ENCODE peak calls at places on chromosome 10, in six cellular contexts. One of them, this sample, is unnamed. For H3K36me3, the result is how much of the 10 kb centered on the place peaks cover.

GRCh38 chr10:30300728-30301127 is 48.4 kb downstream of the MTPAP start:
- DNase-seq in PC-9: no peak
- DNase-seq in psoas muscle: no peak
- DNase-seq in aorta: no peak
- DNase-seq in BE2C: no peak
- DNase-seq in MG63: no peak
- DNase-seq in this sample: no peak

GRCh38 chr10:133442191-133442966 is 11.4 kb upstream of the SCART1 start:
- DNase-seq in PC-9: no peak
- DNase-seq in psoas muscle: no peak
- DNase-seq in BE2C: no peak
- DNase-seq in MG63: no peak
- DNase-seq in aorta: peak
- DNase-seq in this sample: peak

GRCh38 chr10:22711373-22711772 is 3.0 kb downstream of the PIP4K2A start:
- DNase-seq in aorta: no peak
- DNase-seq in psoas muscle: no peak
- DNase-seq in MG63: no peak
- DNase-seq in BE2C: no peak
- DNase-seq in PC-9: no peak
- DNase-seq in this sample: no peak

GRCh38 chr10:14093735-14094484 is 236.8 kb downstream of the FRMD4A start:
- DNase-seq in PC-9: no peak
- DNase-seq in BE2C: no peak
- DNase-seq in psoas muscle: no peak
- DNase-seq in MG63: no peak
- DNase-seq in aorta: no peak
- DNase-seq in this sample: no peak

GRCh38 chr10:94423627-94424026 is 21.3 kb downstream of the TBC1D12 start:
- DNase-seq in MG63: no peak
- DNase-seq in BE2C: no peak
- DNase-seq in PC-9: no peak
- DNase-seq in aorta: no peak
- DNase-seq in psoas muscle: no peak
- DNase-seq in this sample: no peak

GRCh38 chr10:117914330-117914729 is 132.4 kb downstream of the RAB11FIP2 start:
- DNase-seq in PC-9: no peak
- DNase-seq in aorta: no peak
- DNase-seq in psoas muscle: no peak
- DNase-seq in MG63: no peak
- DNase-seq in BE2C: no peak
- DNase-seq in this sample: no peak

GRCh38 chr10:50407077-50407801 is 155.9 kb upstream of the ASAH2 start:
- DNase-seq in psoas muscle: no peak
- DNase-seq in BE2C: no peak
- DNase-seq in PC-9: peak
- DNase-seq in MG63: no peak
- DNase-seq in aorta: no peak
- DNase-seq in this sample: no peak

GRCh38 chr10:113565364-113565763 is 12.5 kb downstream of the HABP2 start:
- DNase-seq in PC-9: no peak
- DNase-seq in psoas muscle: no peak
- DNase-seq in aorta: no peak
- DNase-seq in BE2C: no peak
- DNase-seq in MG63: no peak
- DNase-seq in this sample: no peak

GRCh38 chr10:58570307-58570723 is 57.6 kb downstream of the BICC1 start:
- DNase-seq in PC-9: no peak
- DNase-seq in BE2C: no peak
- DNase-seq in aorta: peak
- DNase-seq in MG63: peak
- DNase-seq in psoas muscle: no peak
- DNase-seq in this sample: no peak

GRCh38 chr10:114060456-114060855 is 16.8 kb downstream of the ADRB1 start:
- DNase-seq in psoas muscle: no peak
- DNase-seq in BE2C: no peak
- DNase-seq in PC-9: no peak
- DNase-seq in MG63: no peak
- DNase-seq in aorta: no peak
- DNase-seq in this sample: no peak

GRCh38 chr10:23081156-23081833 is 14.1 kb upstream of the MSRB2 start:
- DNase-seq in MG63: peak
- DNase-seq in aorta: no peak
- DNase-seq in PC-9: no peak
- DNase-seq in BE2C: peak
- DNase-seq in psoas muscle: no peak
- DNase-seq in this sample: no peak

GRCh38 chr10:30040597-30040996 is 18.8 kb downstream of the JCAD start:
- DNase-seq in aorta: no peak
- DNase-seq in PC-9: no peak
- DNase-seq in psoas muscle: no peak
- DNase-seq in BE2C: no peak
- DNase-seq in MG63: no peak
- DNase-seq in this sample: no peak

GRCh38 chr10:101614957-101615759 is 27.0 kb downstream of the DPCD start:
- DNase-seq in PC-9: no peak
- DNase-seq in BE2C: no peak
- DNase-seq in aorta: no peak
- DNase-seq in MG63: no peak
- DNase-seq in psoas muscle: no peak
- DNase-seq in this sample: no peak
- H3K36me3 ChIP-seq in PC-9: under half
- H3K36me3 ChIP-seq in BE2C: under half
- H3K36me3 ChIP-seq in aorta: under half
- H3K36me3 ChIP-seq in MG63: under half
- H3K36me3 ChIP-seq in psoas muscle: under half
- H3K36me3 ChIP-seq in this sample: half or more

GRCh38 chr10:71818674-71819260 is 32.3 kb downstream of the PSAP start:
- DNase-seq in BE2C: no peak
- DNase-seq in psoas muscle: no peak
- DNase-seq in aorta: peak
- DNase-seq in PC-9: no peak
- DNase-seq in MG63: no peak
- DNase-seq in this sample: no peak
- H3K36me3 ChIP-seq in BE2C: half or more
- H3K36me3 ChIP-seq in psoas muscle: under half
- H3K36me3 ChIP-seq in aorta: under half
- H3K36me3 ChIP-seq in PC-9: under half
- H3K36me3 ChIP-seq in MG63: half or more
- H3K36me3 ChIP-seq in this sample: under half

DNA sequence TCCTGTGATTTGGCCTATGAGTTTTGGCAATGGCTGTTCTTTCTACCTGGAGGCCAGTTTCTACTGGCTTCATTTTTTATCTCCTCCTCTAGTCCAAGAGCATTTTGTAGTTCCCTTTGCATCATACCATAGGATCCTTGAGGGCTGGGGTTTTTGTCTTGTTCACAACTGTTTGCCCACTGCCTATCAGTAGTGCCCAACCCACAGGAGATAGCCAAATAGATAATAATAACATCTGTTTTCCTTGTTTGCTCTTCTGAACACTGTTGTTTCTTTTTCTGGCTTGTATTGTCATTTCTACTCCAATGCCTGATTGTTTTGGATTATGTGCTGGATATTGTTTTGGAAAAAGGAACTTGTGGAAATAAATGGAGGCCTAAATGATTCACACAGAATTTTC is 3.4 kb downstream of the CDK1 start:
- DNase-seq in psoas muscle: no peak
- DNase-seq in aorta: no peak
- DNase-seq in MG63: no peak
- DNase-seq in PC-9: no peak
- DNase-seq in BE2C: no peak
- DNase-seq in this sample: no peak
- H3K36me3 ChIP-seq in psoas muscle: under half
- H3K36me3 ChIP-seq in aorta: under half
- H3K36me3 ChIP-seq in MG63: half or more
- H3K36me3 ChIP-seq in PC-9: half or more
- H3K36me3 ChIP-seq in BE2C: under half
- H3K36me3 ChIP-seq in this sample: under half

GRCh38 chr10:389836-390448 is 254.7 kb downstream of the ZMYND11 start:
- DNase-seq in BE2C: no peak
- DNase-seq in MG63: no peak
- DNase-seq in PC-9: no peak
- DNase-seq in aorta: no peak
- DNase-seq in psoas muscle: no peak
- DNase-seq in this sample: no peak

GRCh38 chr10:389391-389790 is 254.1 kb downstream of the ZMYND11 start:
- DNase-seq in BE2C: no peak
- DNase-seq in psoas muscle: no peak
- DNase-seq in aorta: no peak
- DNase-seq in MG63: no peak
- DNase-seq in PC-9: no peak
- DNase-seq in this sample: no peak

GRCh38 chr10:386751-387693 is 251.8 kb downstream of the ZMYND11 start:
- DNase-seq in BE2C: no peak
- DNase-seq in aorta: peak
- DNase-seq in PC-9: no peak
- DNase-seq in psoas muscle: no peak
- DNase-seq in MG63: no peak
- DNase-seq in this sample: no peak

GRCh38 chr10:387949-388660 is 252.8 kb downstream of the ZMYND11 start:
- DNase-seq in MG63: no peak
- DNase-seq in PC-9: no peak
- DNase-seq in aorta: peak
- DNase-seq in psoas muscle: no peak
- DNase-seq in BE2C: no peak
- DNase-seq in this sample: no peak

GRCh38 chr10:388661-389045 is 253.4 kb downstream of the ZMYND11 start:
- DNase-seq in aorta: no peak
- DNase-seq in psoas muscle: no peak
- DNase-seq in PC-9: no peak
- DNase-seq in MG63: no peak
- DNase-seq in BE2C: no peak
- DNase-seq in this sample: no peak
- H3K36me3 ChIP-seq in aorta: under half
- H3K36me3 ChIP-seq in psoas muscle: under half
- H3K36me3 ChIP-seq in PC-9: under half
- H3K36me3 ChIP-seq in MG63: under half
- H3K36me3 ChIP-seq in BE2C: under half
- H3K36me3 ChIP-seq in this sample: under half

DNA sequence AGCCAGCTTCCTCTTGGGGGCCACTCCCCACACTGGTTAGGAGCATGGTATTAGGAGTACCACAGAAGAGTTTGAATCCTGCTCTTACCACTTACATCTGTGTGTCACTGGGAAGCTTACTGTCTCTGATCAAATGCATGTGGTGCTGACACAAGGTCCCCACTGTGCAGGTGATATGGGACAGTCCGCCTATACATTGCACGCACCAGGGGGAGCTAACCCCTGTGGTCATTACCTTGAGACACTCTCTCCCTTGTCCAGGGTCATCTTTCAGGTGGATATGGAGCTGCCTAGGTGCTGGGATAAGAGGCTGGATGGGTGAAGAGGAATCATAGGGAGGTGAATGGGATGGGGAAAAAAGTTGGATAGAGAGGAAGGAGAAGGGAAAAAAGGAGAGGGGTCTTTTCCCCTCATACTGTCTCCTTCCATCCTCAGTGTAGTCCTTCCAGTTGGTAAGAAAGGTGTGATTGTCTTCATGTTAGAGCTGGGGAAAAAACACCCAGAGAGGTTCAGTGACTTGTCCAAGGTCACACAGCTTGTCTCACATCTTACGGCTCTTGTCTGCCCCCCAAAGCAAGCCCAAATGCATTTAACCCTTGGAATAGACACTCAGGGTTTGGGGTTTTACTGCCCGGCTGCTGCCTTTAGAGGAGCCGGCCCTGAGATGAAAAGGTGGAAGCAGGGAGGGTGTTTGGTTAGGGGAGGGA is 125.9 kb downstream of the CDH23 start:
- DNase-seq in PC-9: peak
- DNase-seq in MG63: no peak
- DNase-seq in aorta: no peak
- DNase-seq in psoas muscle: no peak
- DNase-seq in BE2C: no peak
- DNase-seq in this sample: no peak
- H3K36me3 ChIP-seq in PC-9: under half
- H3K36me3 ChIP-seq in MG63: under half
- H3K36me3 ChIP-seq in aorta: under half
- H3K36me3 ChIP-seq in psoas muscle: under half
- H3K36me3 ChIP-seq in BE2C: under half
- H3K36me3 ChIP-seq in this sample: under half

GRCh38 chr10:72661436-72661835 is 30.5 kb upstream of the MCU start:
- DNase-seq in MG63: no peak
- DNase-seq in psoas muscle: no peak
- DNase-seq in BE2C: no peak
- DNase-seq in aorta: no peak
- DNase-seq in PC-9: no peak
- DNase-seq in this sample: no peak

GRCh38 chr10:72654720-72655119 is 28.8 kb upstream of the MICU1 start:
- DNase-seq in PC-9: no peak
- DNase-seq in MG63: no peak
- DNase-seq in BE2C: no peak
- DNase-seq in psoas muscle: no peak
- DNase-seq in aorta: no peak
- DNase-seq in this sample: no peak

GRCh38 chr10:72659694-72660093 is 32.2 kb upstream of the MCU start:
- DNase-seq in psoas muscle: no peak
- DNase-seq in PC-9: peak
- DNase-seq in BE2C: no peak
- DNase-seq in MG63: no peak
- DNase-seq in aorta: no peak
- DNase-seq in this sample: no peak

GRCh38 chr10:72660220-72660619 is 31.7 kb upstream of the MCU start:
- DNase-seq in aorta: no peak
- DNase-seq in MG63: no peak
- DNase-seq in psoas muscle: no peak
- DNase-seq in PC-9: no peak
- DNase-seq in BE2C: no peak
- DNase-seq in this sample: no peak

GRCh38 chr10:72658696-72659400 is 33.0 kb upstream of the MICU1 start:
- DNase-seq in MG63: no peak
- DNase-seq in PC-9: no peak
- DNase-seq in psoas muscle: no peak
- DNase-seq in BE2C: no peak
- DNase-seq in aorta: no peak
- DNase-seq in this sample: no peak
- H3K36me3 ChIP-seq in MG63: under half
- H3K36me3 ChIP-seq in PC-9: under half
- H3K36me3 ChIP-seq in psoas muscle: under half
- H3K36me3 ChIP-seq in BE2C: under half
- H3K36me3 ChIP-seq in aorta: under half
- H3K36me3 ChIP-seq in this sample: under half

GRCh38 chr10:96153065-96153464 is 23.0 kb downstream of the ZNF518A start:
- DNase-seq in PC-9: no peak
- DNase-seq in aorta: no peak
- DNase-seq in BE2C: no peak
- DNase-seq in psoas muscle: no peak
- DNase-seq in MG63: no peak
- DNase-seq in this sample: no peak
- H3K36me3 ChIP-seq in PC-9: under half
- H3K36me3 ChIP-seq in aorta: under half
- H3K36me3 ChIP-seq in BE2C: under half
- H3K36me3 ChIP-seq in psoas muscle: under half
- H3K36me3 ChIP-seq in MG63: under half
- H3K36me3 ChIP-seq in this sample: under half

GRCh38 chr10:64594072-64594471 is 1072.9 kb downstream of the REEP3 start:
- DNase-seq in PC-9: no peak
- DNase-seq in aorta: no peak
- DNase-seq in psoas muscle: no peak
- DNase-seq in MG63: no peak
- DNase-seq in BE2C: no peak
- DNase-seq in this sample: no peak
- H3K36me3 ChIP-seq in PC-9: under half
- H3K36me3 ChIP-seq in aorta: under half
- H3K36me3 ChIP-seq in psoas muscle: under half
- H3K36me3 ChIP-seq in MG63: under half
- H3K36me3 ChIP-seq in BE2C: under half
- H3K36me3 ChIP-seq in this sample: under half